ENCODE peak calls at places on chromosome 12, in ten cellular contexts. One of them, this sample, is unnamed.

GRCh38 chr12:32120419-32120818 is 13.8 kb downstream of the BICD1 start:
- DNase-seq in effector memory CD8-positive, alpha-beta T cell: no peak
- DNase-seq in NCI-H526: no peak
- DNase-seq in germinal center: no peak
- DNase-seq in skeletal muscle cell: no peak
- DNase-seq in endothelial cell: no peak
- DNase-seq in NCI-H510A: no peak
- DNase-seq in foreskin keratinocyte: no peak
- DNase-seq in activated CD4-positive, alpha-beta T cell treated with anti-CD3 and anti-CD28 coated beads, Interleukin-2, amount 10 ng/mL, durations not matched to agents 7 days and 5 days: no peak
- DNase-seq in stimulated activated CD4-positive, alpha-beta T cell treated with anti-CD3 and anti-CD28 coated beads, TNF-alpha, amount 100 ng/mL, for 1 hour: no peak
- DNase-seq in this sample: no peak

GRCh38 chr12:53223391-53224267 is 8.4 kb downstream of the RARG start:
- DNase-seq in foreskin keratinocyte: peak
- DNase-seq in germinal center: no peak
- DNase-seq in stimulated activated CD4-positive, alpha-beta T cell treated with anti-CD3 and anti-CD28 coated beads, TNF-alpha, amount 100 ng/mL, for 1 hour: no peak
- DNase-seq in effector memory CD8-positive, alpha-beta T cell: no peak
- DNase-seq in NCI-H526: peak
- DNase-seq in activated CD4-positive, alpha-beta T cell treated with anti-CD3 and anti-CD28 coated beads, Interleukin-2, amount 10 ng/mL, durations not matched to agents 7 days and 5 days: peak
- DNase-seq in endothelial cell: no peak
- DNase-seq in NCI-H510A: no peak
- DNase-seq in skeletal muscle cell: no peak
- DNase-seq in this sample: peak

GRCh38 chr12:108784270-108784669 is 53.0 kb upstream of the CORO1C start:
- DNase-seq in NCI-H526: no peak
- DNase-seq in foreskin keratinocyte: no peak
- DNase-seq in germinal center: no peak
- DNase-seq in endothelial cell: no peak
- DNase-seq in skeletal muscle cell: no peak
- DNase-seq in stimulated activated CD4-positive, alpha-beta T cell treated with anti-CD3 and anti-CD28 coated beads, TNF-alpha, amount 100 ng/mL, for 1 hour: no peak
- DNase-seq in activated CD4-positive, alpha-beta T cell treated with anti-CD3 and anti-CD28 coated beads, Interleukin-2, amount 10 ng/mL, durations not matched to agents 7 days and 5 days: no peak
- DNase-seq in NCI-H510A: peak
- DNase-seq in effector memory CD8-positive, alpha-beta T cell: no peak
- DNase-seq in this sample: no peak

GRCh38 chr12:74424778-74425177 is 112.9 kb upstream of the ATXN7L3B start:
- DNase-seq in stimulated activated CD4-positive, alpha-beta T cell treated with anti-CD3 and anti-CD28 coated beads, TNF-alpha, amount 100 ng/mL, for 1 hour: no peak
- DNase-seq in endothelial cell: no peak
- DNase-seq in activated CD4-positive, alpha-beta T cell treated with anti-CD3 and anti-CD28 coated beads, Interleukin-2, amount 10 ng/mL, durations not matched to agents 7 days and 5 days: no peak
- DNase-seq in skeletal muscle cell: no peak
- DNase-seq in foreskin keratinocyte: no peak
- DNase-seq in germinal center: no peak
- DNase-seq in NCI-H510A: no peak
- DNase-seq in effector memory CD8-positive, alpha-beta T cell: no peak
- DNase-seq in NCI-H526: no peak
- DNase-seq in this sample: no peak

GRCh38 chr12:111991535-111991934 is 21.4 kb downstream of the TMEM116 start:
- DNase-seq in NCI-H526: no peak
- DNase-seq in skeletal muscle cell: no peak
- DNase-seq in foreskin keratinocyte: no peak
- DNase-seq in NCI-H510A: no peak
- DNase-seq in stimulated activated CD4-positive, alpha-beta T cell treated with anti-CD3 and anti-CD28 coated beads, TNF-alpha, amount 100 ng/mL, for 1 hour: no peak
- DNase-seq in germinal center: no peak
- DNase-seq in effector memory CD8-positive, alpha-beta T cell: no peak
- DNase-seq in endothelial cell: no peak
- DNase-seq in activated CD4-positive, alpha-beta T cell treated with anti-CD3 and anti-CD28 coated beads, Interleukin-2, amount 10 ng/mL, durations not matched to agents 7 days and 5 days: no peak
- DNase-seq in this sample: no peak

GRCh38 chr12:125079943-125080645 is 14.9 kb downstream of the AACS start:
- DNase-seq in activated CD4-positive, alpha-beta T cell treated with anti-CD3 and anti-CD28 coated beads, Interleukin-2, amount 10 ng/mL, durations not matched to agents 7 days and 5 days: no peak
- DNase-seq in foreskin keratinocyte: peak
- DNase-seq in effector memory CD8-positive, alpha-beta T cell: no peak
- DNase-seq in NCI-H510A: no peak
- DNase-seq in germinal center: no peak
- DNase-seq in endothelial cell: no peak
- DNase-seq in skeletal muscle cell: peak
- DNase-seq in stimulated activated CD4-positive, alpha-beta T cell treated with anti-CD3 and anti-CD28 coated beads, TNF-alpha, amount 100 ng/mL, for 1 hour: no peak
- DNase-seq in NCI-H526: no peak
- DNase-seq in this sample: no peak

GRCh38 chr12:80317899-80318298 is 126.1 kb upstream of the PTPRQ start:
- DNase-seq in foreskin keratinocyte: no peak
- DNase-seq in germinal center: no peak
- DNase-seq in skeletal muscle cell: no peak
- DNase-seq in NCI-H526: no peak
- DNase-seq in effector memory CD8-positive, alpha-beta T cell: no peak
- DNase-seq in stimulated activated CD4-positive, alpha-beta T cell treated with anti-CD3 and anti-CD28 coated beads, TNF-alpha, amount 100 ng/mL, for 1 hour: no peak
- DNase-seq in endothelial cell: no peak
- DNase-seq in activated CD4-positive, alpha-beta T cell treated with anti-CD3 and anti-CD28 coated beads, Interleukin-2, amount 10 ng/mL, durations not matched to agents 7 days and 5 days: no peak
- DNase-seq in NCI-H510A: no peak
- DNase-seq in this sample: no peak

GRCh38 chr12:119417440-119417839 is 82.9 kb downstream of the CCDC60 start:
- DNase-seq in activated CD4-positive, alpha-beta T cell treated with anti-CD3 and anti-CD28 coated beads, Interleukin-2, amount 10 ng/mL, durations not matched to agents 7 days and 5 days: no peak
- DNase-seq in germinal center: no peak
- DNase-seq in NCI-H526: no peak
- DNase-seq in foreskin keratinocyte: no peak
- DNase-seq in skeletal muscle cell: no peak
- DNase-seq in endothelial cell: no peak
- DNase-seq in stimulated activated CD4-positive, alpha-beta T cell treated with anti-CD3 and anti-CD28 coated beads, TNF-alpha, amount 100 ng/mL, for 1 hour: no peak
- DNase-seq in NCI-H510A: peak
- DNase-seq in effector memory CD8-positive, alpha-beta T cell: no peak
- DNase-seq in this sample: no peak

GRCh38 chr12:120687570-120688289 is 781 bp downstream of the MLEC start:
- DNase-seq in germinal center: no peak
- DNase-seq in NCI-H526: peak
- DNase-seq in activated CD4-positive, alpha-beta T cell treated with anti-CD3 and anti-CD28 coated beads, Interleukin-2, amount 10 ng/mL, durations not matched to agents 7 days and 5 days: peak
- DNase-seq in effector memory CD8-positive, alpha-beta T cell: no peak
- DNase-seq in foreskin keratinocyte: no peak
- DNase-seq in endothelial cell: peak
- DNase-seq in stimulated activated CD4-positive, alpha-beta T cell treated with anti-CD3 and anti-CD28 coated beads, TNF-alpha, amount 100 ng/mL, for 1 hour: no peak
- DNase-seq in skeletal muscle cell: no peak
- DNase-seq in NCI-H510A: no peak
- DNase-seq in this sample: peak

GRCh38 chr12:50988871-50989270 is 36.5 kb downstream of the HIGD1C start:
- DNase-seq in skeletal muscle cell: no peak
- DNase-seq in foreskin keratinocyte: no peak
- DNase-seq in endothelial cell: no peak
- DNase-seq in stimulated activated CD4-positive, alpha-beta T cell treated with anti-CD3 and anti-CD28 coated beads, TNF-alpha, amount 100 ng/mL, for 1 hour: no peak
- DNase-seq in activated CD4-positive, alpha-beta T cell treated with anti-CD3 and anti-CD28 coated beads, Interleukin-2, amount 10 ng/mL, durations not matched to agents 7 days and 5 days: no peak
- DNase-seq in effector memory CD8-positive, alpha-beta T cell: no peak
- DNase-seq in NCI-H526: no peak
- DNase-seq in germinal center: no peak
- DNase-seq in NCI-H510A: no peak
- DNase-seq in this sample: no peak

GRCh38 chr12:94795520-94795919 is 145.2 kb upstream of the TMCC3 start:
- DNase-seq in skeletal muscle cell: peak
- DNase-seq in endothelial cell: no peak
- DNase-seq in effector memory CD8-positive, alpha-beta T cell: no peak
- DNase-seq in NCI-H526: no peak
- DNase-seq in foreskin keratinocyte: peak
- DNase-seq in stimulated activated CD4-positive, alpha-beta T cell treated with anti-CD3 and anti-CD28 coated beads, TNF-alpha, amount 100 ng/mL, for 1 hour: no peak
- DNase-seq in activated CD4-positive, alpha-beta T cell treated with anti-CD3 and anti-CD28 coated beads, Interleukin-2, amount 10 ng/mL, durations not matched to agents 7 days and 5 days: no peak
- DNase-seq in NCI-H510A: no peak
- DNase-seq in germinal center: no peak
- DNase-seq in this sample: no peak

GRCh38 chr12:20588057-20588456 is 107.1 kb upstream of the SLCO1C1 start:
- DNase-seq in foreskin keratinocyte: no peak
- DNase-seq in NCI-H526: peak
- DNase-seq in effector memory CD8-positive, alpha-beta T cell: no peak
- DNase-seq in skeletal muscle cell: no peak
- DNase-seq in activated CD4-positive, alpha-beta T cell treated with anti-CD3 and anti-CD28 coated beads, Interleukin-2, amount 10 ng/mL, durations not matched to agents 7 days and 5 days: no peak
- DNase-seq in germinal center: no peak
- DNase-seq in stimulated activated CD4-positive, alpha-beta T cell treated with anti-CD3 and anti-CD28 coated beads, TNF-alpha, amount 100 ng/mL, for 1 hour: no peak
- DNase-seq in endothelial cell: no peak
- DNase-seq in NCI-H510A: peak
- DNase-seq in this sample: no peak

GRCh38 chr12:131672941-131673330 is 38.0 kb upstream of the SFSWAP start:
- DNase-seq in NCI-H526: no peak
- DNase-seq in endothelial cell: no peak
- DNase-seq in activated CD4-positive, alpha-beta T cell treated with anti-CD3 and anti-CD28 coated beads, Interleukin-2, amount 10 ng/mL, durations not matched to agents 7 days and 5 days: no peak
- DNase-seq in germinal center: no peak
- DNase-seq in stimulated activated CD4-positive, alpha-beta T cell treated with anti-CD3 and anti-CD28 coated beads, TNF-alpha, amount 100 ng/mL, for 1 hour: no peak
- DNase-seq in foreskin keratinocyte: no peak
- DNase-seq in skeletal muscle cell: no peak
- DNase-seq in effector memory CD8-positive, alpha-beta T cell: no peak
- DNase-seq in NCI-H510A: no peak
- DNase-seq in this sample: no peak